ENCODE peak calls at places on chromosomes 16 and 17, in seven cellular contexts. B, R, F, H, X, K and D are unnamed samples.

GRCh38 chr16:46970089-46970488 is 3.4 kb downstream of the DNAJA2 start:
- DNase-seq in X (peak), K (no peak), B (no peak), R (no peak), F (no peak), H (no peak), D (no peak)

GRCh38 chr17:48873696-48874443 is 18.7 kb upstream of the ATP5MC1 start:
- DNase-seq in X (no peak), R (no peak), K (no peak), F (no peak), B (no peak), H (no peak), D (no peak)

GRCh38 chr16:72818286-72818845 is 229.6 kb downstream of the ZFHX3 start:
- DNase-seq in R (no peak), X (no peak), K (peak), H (peak), B (no peak), F (peak), D (no peak)

GRCh38 chr17:63751806-63752205 is 10.2 kb upstream of the STRADA start:
- DNase-seq in B (no peak), H (no peak), K (no peak), X (no peak), R (no peak), F (no peak), D (no peak)

GRCh38 chr17:40415390-40415789 is 2.3 kb downstream of the TOP2A start:
- DNase-seq in B (peak), R (no peak), K (no peak), H (peak), X (peak), F (no peak), D (no peak)

GRCh38 chr16:86877108-86877507 is 298.8 kb downstream of the FOXL1 start:
- DNase-seq in K (no peak), X (no peak), B (no peak), F (no peak), H (no peak), R (no peak), D (no peak)

GRCh38 chr16:24289301-24289700 is 33.2 kb downstream of the CACNG3 start:
- DNase-seq in F (no peak), R (no peak), H (no peak), K (no peak), X (no peak), B (no peak), D (no peak)

GRCh38 chr17:20291076-20291475 is 176.3 kb downstream of the LGALS9B start:
- DNase-seq in B (no peak), K (no peak), F (no peak), X (no peak), R (no peak), H (no peak), D (no peak)

GRCh38 chr16:81804134-81804610 is 25.1 kb downstream of the PLCG2 start:
- DNase-seq in X (no peak), K (no peak), R (no peak), H (no peak), B (no peak), F (no peak), D (no peak)

GRCh38 chr16:3954411-3954921 is 74.0 kb upstream of the CREBBP start:
- DNase-seq in X (peak), K (no peak), H (no peak), F (no peak), B (no peak), R (no peak), D (no peak)

GRCh38 chr17:38777641-38778250 is 21.6 kb downstream of the PIP4K2B start:
- DNase-seq in B (no peak), X (no peak), R (no peak), F (no peak), H (no peak), K (no peak), D (no peak)

GRCh38 chr17:1939979-1940809 is 84.9 kb downstream of the RTN4RL1 start:
- DNase-seq in R (no peak), F (no peak), H (no peak), X (no peak), K (no peak), B (no peak), D (no peak)

GRCh38 chr17:71668807-71669206 is 452.0 kb upstream of the SOX9 start:
- DNase-seq in B (no peak), F (no peak), H (no peak), R (no peak), K (no peak), X (no peak), D (no peak)

GRCh38 chr17:3710951-3711383 is 12.7 kb upstream of the HASPIN start:
- DNase-seq in H (peak), X (no peak), B (peak), F (no peak), K (no peak), R (peak), D (no peak)

GRCh38 chr16:17078950-17079631 is 391.7 kb downstream of the XYLT1 start:
- DNase-seq in R (no peak), X (no peak), K (no peak), F (no peak), H (peak), B (no peak), D (no peak)

GRCh38 chr16:68247400-68247799 is 2.2 kb downstream of the PLA2G15 start:
- DNase-seq in X (no peak), B (no peak), F (no peak), K (no peak), H (no peak), R (no peak), D (no peak)

GRCh38 chr17:62750502-62751349 is 57.4 kb downstream of the MARCHF10 start:
- DNase-seq in B (no peak), H (peak), K (no peak), F (peak), R (no peak), X (no peak), D (no peak)

GRCh38 chr16:25257504-25257955 is at the start of gene ZKSCAN2:
- DNase-seq in F (peak), X (peak), R (peak), H (peak), B (peak), K (peak), D (peak)

GRCh38 chr17:29019475-29020181 is 13.8 kb upstream of the SEZ6 start:
- DNase-seq in H (peak), X (no peak), F (no peak), K (peak), B (no peak), R (no peak), D (no peak)

GRCh38 chr17:32551186-32551955 is 64.6 kb downstream of the CDK5R1 start:
- DNase-seq in K (no peak), H (no peak), R (peak), F (no peak), B (peak), X (no peak), D (no peak)

GRCh38 chr16:30541502-30542329 is 7.1 kb upstream of the ZNF747 start:
- DNase-seq in R (no peak), H (peak), B (peak), F (no peak), X (peak), K (no peak), D (no peak)
- TF ChIP-seq POLR2AphosphoS5 in R (no peak), H (no peak), B (no peak), F (no peak), X (no peak), K (peak), D (no peak)

GRCh38 chr17:35749560-35750412 is 3.3 kb downstream of the GAS2L2 start:
- DNase-seq in R (no peak), B (no peak), F (no peak), K (peak), X (no peak), H (peak), D (no peak)
- TF ChIP-seq EZH2 in R (no peak), B (peak), F (no peak), K (no peak), X (no peak), H (no peak), D (no peak)

GRCh38 chr16:89843409-89844350 is 15.4 kb downstream of the SPIRE2 start:
- DNase-seq in K (no peak), X (no peak), H (no peak), F (no peak), B (no peak), R (no peak), D (no peak)
- H2AFZ ChIP-seq in K (no peak), X (no peak), H (no peak), F (no peak), B (no peak), R (no peak), D (no peak)

GRCh38 chr17:68522266-68522665 is 10.0 kb downstream of the PRKAR1A start:
- DNase-seq in X (no peak), H (no peak), F (no peak), B (no peak), R (no peak), K (no peak), D (no peak)

GRCh38 chr17:68518063-68518815 is 6.0 kb downstream of the PRKAR1A start:
- DNase-seq in X (no peak), B (no peak), R (no peak), K (no peak), F (no peak), H (peak), D (no peak)

GRCh38 chr17:68515238-68515637 is 3.0 kb downstream of the PRKAR1A start:
- DNase-seq in B (no peak), H (no peak), R (no peak), F (no peak), K (no peak), X (no peak), D (no peak)

GRCh38 chr17:68516732-68517131 is 4.5 kb downstream of the PRKAR1A start:
- DNase-seq in X (no peak), B (no peak), H (no peak), R (no peak), F (no peak), K (no peak), D (no peak)

DNA sequence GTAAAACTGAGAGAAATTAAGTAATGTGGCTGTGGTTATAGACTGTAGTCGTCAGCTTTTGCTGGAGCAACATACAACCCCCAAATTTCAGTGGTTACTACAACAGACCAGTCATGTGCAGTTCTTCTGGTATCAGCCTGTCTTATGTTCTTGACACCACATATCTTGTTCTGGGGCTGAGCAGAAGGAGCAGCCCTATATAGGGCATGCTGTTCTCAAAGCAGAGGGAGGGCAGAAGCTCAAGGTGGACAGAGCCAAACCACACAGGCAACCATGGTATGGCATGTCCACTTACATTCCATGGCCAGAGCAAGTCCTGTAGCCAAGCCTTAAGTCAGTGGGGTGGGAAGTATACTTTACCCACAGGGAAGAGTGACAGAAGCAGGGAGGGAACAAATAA is 7.7 kb downstream of the PRKAR1A start:
- DNase-seq in R (no peak), F (no peak), B (no peak), H (no peak), X (no peak), K (no peak), D (no peak)
- TF ChIP-seq POLR2AphosphoS5 in R (no peak), F (no peak), B (no peak), H (no peak), X (no peak), K (no peak), D (no peak)

GRCh38 chr17:82372591-82373452 is 1.3 kb downstream of the UTS2R start:
- DNase-seq in B (no peak), F (no peak), H (no peak), X (no peak), R (no peak), K (no peak), D (no peak)

GRCh38 chr17:82372063-82372590 is 562 bp downstream of the UTS2R start:
- DNase-seq in K (no peak), X (no peak), F (no peak), H (no peak), B (no peak), R (no peak), D (no peak)

GRCh38 chr17:82370471-82371332 is 863 bp upstream of the UTS2R start:
- DNase-seq in F (no peak), B (no peak), H (no peak), K (no peak), R (no peak), X (no peak), D (no peak)

GRCh38 chr17:82369211-82369610 is 2.4 kb upstream of the UTS2R start:
- DNase-seq in R (no peak), H (no peak), K (no peak), B (no peak), X (no peak), F (no peak), D (no peak)

DNA sequence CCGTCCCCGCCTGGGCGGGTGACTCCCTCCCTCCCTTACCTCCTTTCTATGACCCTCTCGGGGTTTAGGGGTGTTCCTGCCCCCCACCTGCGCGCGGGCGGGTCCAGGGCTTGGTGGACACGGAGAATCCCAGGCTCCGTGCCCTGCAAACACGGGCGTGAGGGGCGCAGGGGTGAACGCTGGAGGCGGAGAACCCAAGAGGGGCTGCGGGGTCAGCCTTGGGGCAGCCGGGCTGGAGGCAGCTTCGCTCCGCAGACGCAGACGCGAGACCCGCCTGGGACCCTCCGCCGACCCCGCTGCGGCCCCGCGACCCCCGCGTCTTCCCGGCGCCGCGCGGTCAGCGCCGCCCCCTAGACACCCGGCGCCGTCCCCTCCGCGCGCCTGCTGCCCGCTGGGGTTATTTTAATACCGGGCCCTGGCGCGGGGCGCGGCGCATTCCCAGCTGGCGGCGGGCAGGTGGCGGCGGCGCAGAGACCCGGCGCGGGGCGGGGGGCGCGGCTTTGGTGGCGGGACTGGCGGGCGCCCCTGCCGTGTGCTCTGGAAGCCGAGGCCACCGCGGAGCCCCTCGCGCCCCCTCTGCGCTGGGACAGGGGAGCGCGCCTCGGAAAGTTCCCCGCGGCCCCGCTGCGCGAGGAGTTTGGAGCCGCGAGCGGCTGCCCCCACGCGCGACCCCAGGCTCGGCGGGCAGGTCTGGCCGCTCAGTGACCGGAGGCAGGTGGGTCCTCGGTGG is at the start of gene UTS2R:
- DNase-seq in F (no peak), K (no peak), X (no peak), B (no peak), H (peak), R (no peak), D (no peak)
- TF ChIP-seq EZH2 in F (peak), K (no peak), X (no peak), B (peak), H (peak), R (no peak), D (no peak)

GRCh38 chr16:359871-360697 is 7.6 kb upstream of the AXIN1 start:
- DNase-seq in K (no peak), B (no peak), F (no peak), H (no peak), R (no peak), X (peak), D (no peak)

GRCh38 chr16:360698-361336 is 8.3 kb upstream of the AXIN1 start:
- DNase-seq in K (no peak), H (no peak), R (no peak), B (no peak), X (no peak), F (no peak), D (no peak)

GRCh38 chr16:363110-364090 is 6.9 kb downstream of the MRPL28 start:
- DNase-seq in X (no peak), R (no peak), B (no peak), H (no peak), F (no peak), K (no peak), D (no peak)

GRCh38 chr16:361341-361871 is 8.9 kb upstream of the AXIN1 start:
- DNase-seq in B (no peak), H (peak), R (no peak), X (no peak), F (no peak), K (no peak), D (no peak)

GRCh38 chr16:361872-362701 is 8.3 kb downstream of the MRPL28 start:
- DNase-seq in H (peak), X (peak), R (no peak), F (peak), B (peak), K (peak), D (peak)
- H2AFZ ChIP-seq in H (peak), X (no peak), R (peak), F (no peak), B (no peak), K (peak), D (no peak)

DNA sequence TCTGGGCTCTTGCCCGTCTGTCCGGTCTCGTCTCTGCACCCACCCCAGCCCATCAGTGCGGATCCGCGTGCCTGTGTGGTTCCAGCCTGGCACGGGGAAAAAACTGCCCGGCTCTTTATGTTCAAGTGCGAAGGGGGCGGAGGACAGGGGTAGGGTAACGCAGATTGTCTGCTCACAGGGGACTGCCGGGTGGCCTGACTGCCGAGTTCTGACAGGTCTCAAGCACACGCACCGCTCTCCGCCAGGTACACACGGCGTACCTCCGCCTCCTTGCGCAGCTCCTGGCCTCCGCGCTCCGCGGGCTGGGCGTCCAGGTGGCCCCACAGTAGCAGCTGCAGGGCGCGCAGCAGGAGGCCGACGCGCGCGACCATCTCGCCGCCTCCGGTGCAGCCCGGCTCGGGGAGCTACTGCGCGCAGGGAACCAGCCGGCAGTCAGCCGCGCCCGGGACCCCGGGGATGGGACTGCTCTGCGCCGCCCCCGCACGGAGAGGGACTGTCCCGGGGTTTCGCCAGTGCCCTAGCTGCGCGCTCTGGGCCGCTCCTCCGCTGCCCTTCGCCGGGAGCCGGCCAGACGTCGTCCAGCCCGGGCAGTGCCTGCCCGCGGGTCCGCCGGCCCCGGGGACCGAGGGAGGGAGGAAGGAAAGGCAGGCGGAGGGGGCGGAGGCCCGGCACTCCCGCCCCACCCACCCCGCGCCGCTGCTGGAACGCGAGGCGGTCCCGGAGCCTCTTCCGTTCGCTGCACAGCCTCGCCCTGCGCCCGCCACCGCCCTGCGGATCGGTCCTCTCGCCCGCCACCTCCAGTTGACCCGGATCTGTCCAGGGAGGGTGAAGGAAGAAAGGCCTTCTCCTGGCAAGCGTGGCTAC is at the start of gene MMP28:
- DNase-seq in F (no peak), X (no peak), K (peak), R (no peak), H (peak), B (peak), D (no peak)
- TF ChIP-seq POLR2AphosphoS5 in F (no peak), X (no peak), K (no peak), R (no peak), H (no peak), B (no peak), D (peak)